ENCODE peak calls at places on chromosomes 13 and 19, in six cellular contexts. G, Q, S, Y, R and X are unnamed samples.

GRCh38 chr19:42040031-42040430 is 30.0 kb downstream of the GRIK5 start:
- DNase-seq in R (no peak), G (no peak), Y (no peak), S (no peak), Q (no peak), X (no peak)

GRCh38 chr19:48111280-48111679 is 663 bp upstream of the PLA2G4C start:
- DNase-seq in Y (no peak), S (no peak), R (no peak), Q (no peak), G (no peak), X (no peak)

GRCh38 chr19:12800873-12801465 is 631 bp downstream of the PRDX2 start:
- DNase-seq in S (no peak), R (no peak), Q (no peak), G (no peak), Y (peak; percentile 71), X (no peak)

GRCh38 chr13:77184455-77184854 is 142.4 kb downstream of the MYCBP2 start:
- DNase-seq in Y (no peak), R (no peak), S (peak; percentile 48), G (no peak), Q (no peak), X (no peak)

GRCh38 chr19:6452223-6452614 is 7.4 kb downstream of the SLC25A23 start:
- DNase-seq in S (no peak), G (no peak), Q (no peak), R (no peak), Y (no peak), X (no peak)

GRCh38 chr13:48006396-48006795 is 5.3 kb upstream of the SUCLA2 start:
- DNase-seq in Y (no peak), G (peak; percentile 8), Q (no peak), R (no peak), S (no peak), X (no peak)

GRCh38 chr13:95710313-95710712 is 33.4 kb downstream of the DNAJC3 start:
- DNase-seq in S (no peak), R (no peak), G (peak; percentile 57), Y (no peak), Q (no peak), X (peak; percentile 8)

GRCh38 chr19:12400618-12401502 is at the start of gene ZNF799:
- DNase-seq in Q (peak; percentile 99), R (peak; percentile 96), Y (peak; percentile 98), G (peak; percentile 98), S (peak; percentile 86), X (peak; percentile 91)

GRCh38 chr13:73776137-73776785 is 357.9 kb downstream of the KLF12 start:
- DNase-seq in R (no peak), S (no peak), Q (no peak), Y (no peak), G (no peak), X (no peak)

GRCh38 chr13:90591927-90592268 is 755.6 kb upstream of the MIR17HG start:
- DNase-seq in S (no peak), R (no peak), Y (no peak), Q (no peak), G (peak; percentile 1), X (no peak)

GRCh38 chr13:103190841-103191240 is 124.6 kb upstream of the SLC10A2 start:
- DNase-seq in Y (no peak), G (no peak), S (no peak), Q (no peak), R (no peak), X (no peak)

GRCh38 chr13:103187621-103188020 is 121.4 kb upstream of the SLC10A2 start:
- DNase-seq in R (no peak), Y (no peak), Q (no peak), S (no peak), G (no peak), X (no peak)

GRCh38 chr13:103184413-103184812 is 118.2 kb upstream of the SLC10A2 start:
- DNase-seq in Q (no peak), Y (no peak), S (no peak), R (no peak), G (no peak), X (no peak)

GRCh38 chr13:103188688-103189326 is 122.6 kb upstream of the SLC10A2 start:
- DNase-seq in Y (no peak), Q (no peak), S (peak; percentile 24), R (no peak), G (peak; percentile 55), X (peak; percentile 44)
- TF ChIP-seq CTCF in Y (no peak), Q (peak; percentile 71), S (peak; percentile 50), R (no peak), G (peak; percentile 44), X (no peak)

DNA sequence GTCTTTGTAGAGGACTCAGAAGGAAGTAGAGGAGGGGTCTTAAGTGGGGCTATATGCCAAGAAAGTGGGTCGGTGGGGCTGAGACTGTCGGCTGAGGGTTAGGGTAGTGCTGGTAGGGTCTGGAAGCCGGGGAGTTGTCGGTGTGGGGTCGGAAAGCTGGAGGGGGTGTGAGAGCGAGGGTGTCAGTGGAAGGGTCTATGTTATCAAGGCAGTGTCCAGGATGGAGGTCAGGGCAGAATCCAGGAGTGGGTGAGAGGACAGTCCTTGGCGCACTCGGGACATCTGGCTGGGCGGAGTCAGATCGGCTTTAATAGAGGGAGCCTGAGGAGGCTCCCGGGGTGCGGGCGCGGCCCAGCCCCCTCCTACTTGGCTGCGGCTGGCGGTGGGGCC is 1.7 kb downstream of the HSPB6 start:
- DNase-seq in S (no peak), Q (no peak), R (no peak), Y (no peak), G (no peak), X (no peak)
- TF ChIP-seq CTCF in S (no peak), Q (no peak), R (no peak), Y (no peak), G (no peak), X (no peak)

GRCh38 chr13:62544928-62545327 is 1129.3 kb upstream of the PCDH20 start:
- DNase-seq in R (no peak), S (no peak), Q (no peak), Y (no peak), G (no peak), X (no peak)
- TF ChIP-seq CTCF in R (no peak), S (no peak), Q (no peak), Y (no peak), G (no peak), X (no peak)

DNA sequence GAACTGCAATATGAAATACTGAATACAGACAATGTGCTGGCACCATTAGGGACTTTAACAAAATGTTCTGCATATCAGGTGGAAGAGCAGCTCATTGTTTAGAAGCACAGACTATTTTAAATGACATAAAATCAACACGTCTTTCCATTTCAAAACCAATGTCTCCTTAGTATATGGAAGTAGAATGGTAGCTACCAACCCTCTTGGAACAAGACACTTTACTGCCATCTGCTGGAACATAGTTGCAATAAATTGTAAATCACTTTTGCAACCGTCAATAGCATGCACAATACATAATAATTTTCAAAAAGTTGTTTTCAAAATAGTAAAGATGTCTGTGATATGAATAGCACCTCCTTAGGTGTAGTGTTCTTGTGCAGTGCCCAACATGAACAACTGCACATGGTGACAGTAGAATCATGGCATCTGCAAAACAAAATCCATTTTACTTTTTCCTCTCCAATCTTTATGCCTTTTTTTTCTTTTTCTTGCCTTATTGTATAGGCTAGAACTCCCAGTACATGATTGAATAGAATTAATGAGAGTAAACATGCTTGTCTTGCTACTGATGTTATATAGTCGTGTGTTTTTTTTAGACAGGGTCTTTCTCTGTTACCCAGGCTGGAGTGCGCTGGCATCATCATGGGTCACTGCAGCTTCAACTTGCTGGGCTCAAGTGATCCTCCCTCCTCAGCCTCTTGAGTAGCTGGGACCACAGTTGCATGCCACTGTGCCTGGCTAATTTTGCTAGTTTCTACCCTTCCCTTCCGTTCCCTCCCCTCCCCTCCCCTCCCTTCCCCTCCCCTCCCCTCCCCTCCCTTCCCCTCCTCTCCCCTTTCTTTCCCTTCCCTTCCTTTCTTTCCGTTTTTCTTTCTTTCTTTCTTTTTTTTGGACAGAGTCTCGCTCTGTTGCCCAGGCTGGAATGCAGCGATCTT is 7.8 kb upstream of the LYPD5 start:
- DNase-seq in R (no peak), Q (no peak), G (peak; percentile 79), S (peak; percentile 56), Y (no peak), X (peak; percentile 40)
- TF ChIP-seq CTCF in R (peak; percentile 38), Q (peak; percentile 54), G (peak; percentile 62), S (peak; percentile 59), Y (peak; percentile 44), X (peak; percentile 51)

DNA sequence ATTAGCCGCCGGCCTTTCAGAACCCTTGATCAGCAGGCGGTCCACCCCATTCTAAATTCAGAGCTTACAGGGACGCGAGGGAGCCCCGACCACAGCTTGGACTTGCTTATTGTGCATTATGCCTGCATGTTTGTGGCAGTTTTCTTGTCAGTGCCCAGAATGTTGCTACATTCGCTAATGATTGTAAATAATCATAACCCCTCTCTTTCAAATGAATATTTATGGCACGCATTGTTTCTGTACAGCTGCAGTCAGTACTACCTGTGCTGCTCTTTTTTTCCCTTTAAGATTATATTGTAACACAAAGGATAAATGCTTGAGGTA is 321 bp upstream of the VPS36 start:
- DNase-seq in Q (no peak), S (no peak), R (no peak), Y (no peak), G (no peak), X (no peak)
- TF ChIP-seq CTCF in Q (peak; percentile 17), S (no peak), R (no peak), Y (no peak), G (peak; percentile 71), X (no peak)

GRCh38 chr19:51394045-51394836 is 3.9 kb upstream of the C19orf84 start:
- DNase-seq in R (peak; percentile 88), Y (peak; percentile 94), S (peak; percentile 94), Q (peak; percentile 95), G (peak; percentile 99), X (peak; percentile 98)
- TF ChIP-seq CTCF in R (no peak), Y (no peak), S (peak; percentile 4), Q (peak; percentile 22), G (peak; percentile 2), X (peak; percentile 24)

GRCh38 chr19:33430674-33431277 is 57.3 kb downstream of the CEBPG start:
- DNase-seq in G (peak; percentile 70), R (peak; percentile 35), Q (peak; percentile 75), S (peak; percentile 75), Y (peak; percentile 66), X (peak; percentile 52)
- TF ChIP-seq CTCF in G (peak; percentile 88), R (peak; percentile 64), Q (peak; percentile 80), S (peak; percentile 93), Y (peak; percentile 61), X (peak; percentile 86)